ENCODE peak calls at places on chromosomes 7 and 10, in eight cellular contexts. One of them, this sample, is unnamed.

GRCh38 chr10:4766449-4766848 is 59.6 kb upstream of the AKR1E2 start:
- DNase-seq in activated effector memory CD4-positive, alpha-beta T cell treated with Interleukin-2 at 50 U/mL for 16 hours: no peak
- DNase-seq in occipital lobe: no peak
- DNase-seq in EL: peak
- DNase-seq in ACHN: no peak
- DNase-seq in AG08395: no peak
- DNase-seq in cardiac fibroblast: peak
- DNase-seq in endothelial cell: no peak
- DNase-seq in this sample: no peak

GRCh38 chr10:73762915-73763314 is 18.7 kb downstream of the SEC24C start:
- DNase-seq in AG08395: no peak
- DNase-seq in endothelial cell: no peak
- DNase-seq in ACHN: no peak
- DNase-seq in EL: peak
- DNase-seq in occipital lobe: no peak
- DNase-seq in cardiac fibroblast: peak
- DNase-seq in activated effector memory CD4-positive, alpha-beta T cell treated with Interleukin-2 at 50 U/mL for 16 hours: no peak
- DNase-seq in this sample: no peak

GRCh38 chr7:71457021-71457420 is 325.1 kb downstream of the GALNT17 start:
- DNase-seq in occipital lobe: no peak
- DNase-seq in ACHN: no peak
- DNase-seq in activated effector memory CD4-positive, alpha-beta T cell treated with Interleukin-2 at 50 U/mL for 16 hours: no peak
- DNase-seq in endothelial cell: no peak
- DNase-seq in EL: no peak
- DNase-seq in cardiac fibroblast: no peak
- DNase-seq in AG08395: no peak
- DNase-seq in this sample: no peak

GRCh38 chr10:69961168-69961863 is 91.3 kb upstream of the MACROH2A2 start:
- DNase-seq in ACHN: peak
- DNase-seq in endothelial cell: no peak
- DNase-seq in EL: no peak
- DNase-seq in activated effector memory CD4-positive, alpha-beta T cell treated with Interleukin-2 at 50 U/mL for 16 hours: no peak
- DNase-seq in occipital lobe: no peak
- DNase-seq in cardiac fibroblast: no peak
- DNase-seq in AG08395: no peak
- DNase-seq in this sample: no peak

GRCh38 chr7:98354511-98355249 is 46.2 kb downstream of the BAIAP2L1 start:
- DNase-seq in activated effector memory CD4-positive, alpha-beta T cell treated with Interleukin-2 at 50 U/mL for 16 hours: no peak
- DNase-seq in occipital lobe: no peak
- DNase-seq in endothelial cell: no peak
- DNase-seq in ACHN: peak
- DNase-seq in AG08395: peak
- DNase-seq in cardiac fibroblast: peak
- DNase-seq in EL: peak
- DNase-seq in this sample: no peak

GRCh38 chr10:128854965-128855364 is 612.1 kb upstream of the MGMT start:
- DNase-seq in AG08395: peak
- DNase-seq in endothelial cell: no peak
- DNase-seq in occipital lobe: peak
- DNase-seq in activated effector memory CD4-positive, alpha-beta T cell treated with Interleukin-2 at 50 U/mL for 16 hours: no peak
- DNase-seq in ACHN: peak
- DNase-seq in cardiac fibroblast: no peak
- DNase-seq in EL: no peak
- DNase-seq in this sample: peak

GRCh38 chr7:3916146-3916545 is 615.1 kb downstream of the SDK1 start:
- DNase-seq in EL: no peak
- DNase-seq in activated effector memory CD4-positive, alpha-beta T cell treated with Interleukin-2 at 50 U/mL for 16 hours: no peak
- DNase-seq in occipital lobe: no peak
- DNase-seq in ACHN: no peak
- DNase-seq in cardiac fibroblast: peak
- DNase-seq in endothelial cell: no peak
- DNase-seq in AG08395: no peak
- DNase-seq in this sample: no peak

GRCh38 chr7:30755384-30756154 is 3.6 kb downstream of the INMT start:
- DNase-seq in AG08395: peak
- DNase-seq in activated effector memory CD4-positive, alpha-beta T cell treated with Interleukin-2 at 50 U/mL for 16 hours: no peak
- DNase-seq in endothelial cell: no peak
- DNase-seq in ACHN: no peak
- DNase-seq in occipital lobe: no peak
- DNase-seq in EL: no peak
- DNase-seq in cardiac fibroblast: no peak
- DNase-seq in this sample: peak

GRCh38 chr10:132665946-132666732 is 119.8 kb downstream of the NKX6-2 start:
- DNase-seq in AG08395: peak
- DNase-seq in occipital lobe: no peak
- DNase-seq in endothelial cell: no peak
- DNase-seq in ACHN: peak
- DNase-seq in cardiac fibroblast: peak
- DNase-seq in EL: peak
- DNase-seq in activated effector memory CD4-positive, alpha-beta T cell treated with Interleukin-2 at 50 U/mL for 16 hours: no peak
- DNase-seq in this sample: no peak

GRCh38 chr7:47039089-47039648 is 542.7 kb downstream of the TNS3 start:
- DNase-seq in endothelial cell: no peak
- DNase-seq in activated effector memory CD4-positive, alpha-beta T cell treated with Interleukin-2 at 50 U/mL for 16 hours: no peak
- DNase-seq in ACHN: no peak
- DNase-seq in occipital lobe: no peak
- DNase-seq in EL: no peak
- DNase-seq in AG08395: no peak
- DNase-seq in cardiac fibroblast: peak
- DNase-seq in this sample: no peak

GRCh38 chr7:20503278-20503677 is 112.2 kb upstream of the ABCB5 start:
- DNase-seq in occipital lobe: no peak
- DNase-seq in endothelial cell: no peak
- DNase-seq in AG08395: no peak
- DNase-seq in cardiac fibroblast: no peak
- DNase-seq in ACHN: no peak
- DNase-seq in activated effector memory CD4-positive, alpha-beta T cell treated with Interleukin-2 at 50 U/mL for 16 hours: no peak
- DNase-seq in EL: no peak
- DNase-seq in this sample: no peak

GRCh38 chr10:130470286-130470685 is 334.1 kb downstream of the GLRX3 start:
- DNase-seq in AG08395: no peak
- DNase-seq in EL: no peak
- DNase-seq in activated effector memory CD4-positive, alpha-beta T cell treated with Interleukin-2 at 50 U/mL for 16 hours: no peak
- DNase-seq in ACHN: no peak
- DNase-seq in occipital lobe: no peak
- DNase-seq in cardiac fibroblast: no peak
- DNase-seq in endothelial cell: no peak
- DNase-seq in this sample: no peak

GRCh38 chr10:67115972-67116371 is 190.1 kb downstream of the LRRTM3 start:
- DNase-seq in activated effector memory CD4-positive, alpha-beta T cell treated with Interleukin-2 at 50 U/mL for 16 hours: no peak
- DNase-seq in endothelial cell: no peak
- DNase-seq in ACHN: no peak
- DNase-seq in EL: no peak
- DNase-seq in occipital lobe: no peak
- DNase-seq in AG08395: no peak
- DNase-seq in cardiac fibroblast: peak
- DNase-seq in this sample: no peak

GRCh38 chr10:73648975-73649829 is 6.6 kb downstream of the SYNPO2L start:
- DNase-seq in EL: peak
- DNase-seq in endothelial cell: no peak
- DNase-seq in ACHN: no peak
- DNase-seq in activated effector memory CD4-positive, alpha-beta T cell treated with Interleukin-2 at 50 U/mL for 16 hours: no peak
- DNase-seq in occipital lobe: no peak
- DNase-seq in cardiac fibroblast: no peak
- DNase-seq in AG08395: no peak
- DNase-seq in this sample: no peak

GRCh38 chr7:84142726-84143125 is 51.9 kb downstream of the SEMA3A start:
- DNase-seq in activated effector memory CD4-positive, alpha-beta T cell treated with Interleukin-2 at 50 U/mL for 16 hours: no peak
- DNase-seq in ACHN: no peak
- DNase-seq in occipital lobe: no peak
- DNase-seq in AG08395: no peak
- DNase-seq in cardiac fibroblast: no peak
- DNase-seq in endothelial cell: no peak
- DNase-seq in EL: no peak
- DNase-seq in this sample: no peak

GRCh38 chr10:32171213-32171612 is 115.0 kb upstream of the KIF5B start:
- DNase-seq in endothelial cell: no peak
- DNase-seq in AG08395: no peak
- DNase-seq in activated effector memory CD4-positive, alpha-beta T cell treated with Interleukin-2 at 50 U/mL for 16 hours: no peak
- DNase-seq in occipital lobe: no peak
- DNase-seq in cardiac fibroblast: no peak
- DNase-seq in ACHN: no peak
- DNase-seq in EL: no peak
- DNase-seq in this sample: no peak

GRCh38 chr7:102286237-102287081 is at the start of gene SH2B2:
- DNase-seq in activated effector memory CD4-positive, alpha-beta T cell treated with Interleukin-2 at 50 U/mL for 16 hours: peak
- DNase-seq in ACHN: peak
- DNase-seq in EL: peak
- DNase-seq in cardiac fibroblast: peak
- DNase-seq in occipital lobe: peak
- DNase-seq in AG08395: peak
- DNase-seq in endothelial cell: peak
- DNase-seq in this sample: peak

GRCh38 chr7:149330914-149331567 is 69.0 kb downstream of the ZNF783 start:
- DNase-seq in ACHN: no peak
- DNase-seq in occipital lobe: no peak
- DNase-seq in endothelial cell: no peak
- DNase-seq in EL: no peak
- DNase-seq in activated effector memory CD4-positive, alpha-beta T cell treated with Interleukin-2 at 50 U/mL for 16 hours: no peak
- DNase-seq in cardiac fibroblast: peak
- DNase-seq in AG08395: no peak
- DNase-seq in this sample: no peak

GRCh38 chr7:151632750-151633515 is 113.2 kb upstream of the RHEB start:
- DNase-seq in ACHN: peak
- DNase-seq in AG08395: no peak
- DNase-seq in cardiac fibroblast: peak
- DNase-seq in occipital lobe: peak
- DNase-seq in EL: peak
- DNase-seq in endothelial cell: peak
- DNase-seq in activated effector memory CD4-positive, alpha-beta T cell treated with Interleukin-2 at 50 U/mL for 16 hours: peak
- DNase-seq in this sample: peak

GRCh38 chr7:51187941-51188340 is 128.7 kb downstream of the COBL start:
- DNase-seq in ACHN: no peak
- DNase-seq in cardiac fibroblast: no peak
- DNase-seq in activated effector memory CD4-positive, alpha-beta T cell treated with Interleukin-2 at 50 U/mL for 16 hours: no peak
- DNase-seq in endothelial cell: peak
- DNase-seq in AG08395: no peak
- DNase-seq in EL: no peak
- DNase-seq in occipital lobe: peak
- DNase-seq in this sample: peak

GRCh38 chr7:55423891-55424290 is 58.8 kb downstream of the LANCL2 start:
- DNase-seq in ACHN: no peak
- DNase-seq in activated effector memory CD4-positive, alpha-beta T cell treated with Interleukin-2 at 50 U/mL for 16 hours: no peak
- DNase-seq in endothelial cell: no peak
- DNase-seq in occipital lobe: no peak
- DNase-seq in AG08395: no peak
- DNase-seq in EL: peak
- DNase-seq in cardiac fibroblast: no peak
- DNase-seq in this sample: no peak